ENCODE peak calls at places on chromosome 13, in seven cellular contexts. Z is immature natural killer cell; L is nucleus accumbens; D is activated T-helper 1 cell treated with anti-CD3 and anti-CD28 coated beads, Interleukin-12 subunit alpha, Interleukin-12 subunit beta, Interleukin-2, Interleukin-4 antibody, amounts not matched to agents 30 ng/mL and 10 ng/mL and 1 ng/mL, durations not matched to agents 14 hours and 24 hours and 36 hours; C is psoas muscle; O is SIG-M5; V is CD4-positive, alpha-beta T cell. E is an unnamed sample.

GRCh38 chr13:113539822-113540221 is 44.7 kb upstream of the TFDP1 start:
- DNase-seq in Z (no peak), L (no peak), D (no peak), C (no peak), O (no peak), V (no peak), E (no peak)

GRCh38 chr13:28448959-28449358 is 46.0 kb downstream of the FLT1 start:
- DNase-seq in Z (no peak), L (no peak), D (no peak), C (no peak), O (no peak), V (no peak), E (no peak)

GRCh38 chr13:66778461-66778860 is 451.7 kb downstream of the PCDH9 start:
- DNase-seq in Z (no peak), L (no peak), D (no peak), C (no peak), O (no peak), V (no peak), E (no peak)

GRCh38 chr13:51625555-51626345 is 41.5 kb downstream of the WDFY2 start:
- DNase-seq in Z (no peak), L (no peak), D (no peak), C (no peak), O (no peak), V (no peak), E (no peak)

GRCh38 chr13:84200971-84201370 is 318.7 kb upstream of the SLITRK1 start:
- DNase-seq in Z (no peak), L (no peak), D (no peak), C (no peak), O (no peak), V (no peak), E (no peak)

GRCh38 chr13:28012896-28013295 is 24.4 kb upstream of the URAD start:
- DNase-seq in Z (no peak), L (no peak), D (no peak), C (no peak), O (no peak), V (no peak), E (no peak)

GRCh38 chr13:109789262-109789661 is 2.9 kb upstream of the IRS2 start:
- DNase-seq in Z (no peak), L (no peak), D (no peak), C (no peak), O (no peak), V (no peak), E (no peak)

GRCh38 chr13:110593430-110594130 is 21.8 kb upstream of the NAXD start:
- DNase-seq in Z (peak), L (no peak), D (no peak), C (no peak), O (peak), V (no peak), E (peak)

GRCh38 chr13:62997696-62998095 is 1582.0 kb upstream of the PCDH20 start:
- DNase-seq in Z (no peak), L (no peak), D (no peak), C (no peak), O (no peak), V (no peak), E (no peak)

GRCh38 chr13:31069808-31070544 is 91.7 kb downstream of the HSPH1 start:
- DNase-seq in Z (no peak), L (no peak), D (no peak), C (no peak), O (no peak), V (no peak), E (no peak)